ENCODE peak calls at places on chromosomes 16 and 17, in seven cellular contexts. One of them, this sample, is unnamed. For H3K9me3, the result is how much of the 10 kb centered on the place peaks cover.

GRCh38 chr17:11885051-11885450 is 112.2 kb downstream of the ZNF18 start:
- DNase-seq in GM23248: no peak
- DNase-seq in aorta: no peak
- DNase-seq in transverse colon: no peak
- DNase-seq in left lung: no peak
- DNase-seq in K562: no peak
- DNase-seq in ovary: no peak
- DNase-seq in this sample: no peak

GRCh38 chr16:75306102-75306762 is 54.8 kb upstream of the BCAR1 start:
- DNase-seq in GM23248: no peak
- DNase-seq in aorta: no peak
- DNase-seq in transverse colon: peak
- DNase-seq in left lung: no peak
- DNase-seq in K562: no peak
- DNase-seq in ovary: no peak
- DNase-seq in this sample: no peak

GRCh38 chr17:57034807-57035754 is 50.0 kb upstream of the AKAP1 start:
- DNase-seq in GM23248: no peak
- DNase-seq in aorta: no peak
- DNase-seq in transverse colon: peak
- DNase-seq in left lung: peak
- DNase-seq in K562: no peak
- DNase-seq in ovary: no peak
- DNase-seq in this sample: no peak

GRCh38 chr17:70394833-70395232 is 225.5 kb downstream of the KCNJ2 start:
- DNase-seq in GM23248: no peak
- DNase-seq in aorta: no peak
- DNase-seq in transverse colon: no peak
- DNase-seq in left lung: no peak
- DNase-seq in K562: no peak
- DNase-seq in ovary: no peak
- DNase-seq in this sample: no peak

GRCh38 chr17:32275060-32276042 is 9.7 kb downstream of the RHBDL3 start:
- DNase-seq in GM23248: peak
- DNase-seq in aorta: peak
- DNase-seq in transverse colon: no peak
- DNase-seq in left lung: peak
- DNase-seq in K562: peak
- DNase-seq in ovary: no peak
- DNase-seq in this sample: no peak

GRCh38 chr17:37050905-37051304 is 102.2 kb downstream of the AATF start:
- DNase-seq in GM23248: no peak
- DNase-seq in aorta: no peak
- DNase-seq in transverse colon: no peak
- DNase-seq in left lung: no peak
- DNase-seq in K562: no peak
- DNase-seq in ovary: no peak
- DNase-seq in this sample: no peak

GRCh38 chr17:1661045-1661444 is 11.4 kb upstream of the RILP start:
- DNase-seq in GM23248: no peak
- DNase-seq in aorta: no peak
- DNase-seq in transverse colon: no peak
- DNase-seq in left lung: no peak
- DNase-seq in K562: no peak
- DNase-seq in ovary: no peak
- DNase-seq in this sample: no peak

GRCh38 chr16:88497561-88498420 is 44.7 kb downstream of the ZFPM1 start:
- DNase-seq in GM23248: no peak
- DNase-seq in aorta: no peak
- DNase-seq in transverse colon: no peak
- DNase-seq in left lung: no peak
- DNase-seq in K562: peak
- DNase-seq in ovary: no peak
- DNase-seq in this sample: no peak

GRCh38 chr17:16493470-16494048 is 1.6 kb upstream of the LRRC75A start:
- DNase-seq in GM23248: no peak
- DNase-seq in aorta: no peak
- DNase-seq in transverse colon: no peak
- DNase-seq in left lung: no peak
- DNase-seq in K562: no peak
- DNase-seq in ovary: no peak
- DNase-seq in this sample: no peak

DNA sequence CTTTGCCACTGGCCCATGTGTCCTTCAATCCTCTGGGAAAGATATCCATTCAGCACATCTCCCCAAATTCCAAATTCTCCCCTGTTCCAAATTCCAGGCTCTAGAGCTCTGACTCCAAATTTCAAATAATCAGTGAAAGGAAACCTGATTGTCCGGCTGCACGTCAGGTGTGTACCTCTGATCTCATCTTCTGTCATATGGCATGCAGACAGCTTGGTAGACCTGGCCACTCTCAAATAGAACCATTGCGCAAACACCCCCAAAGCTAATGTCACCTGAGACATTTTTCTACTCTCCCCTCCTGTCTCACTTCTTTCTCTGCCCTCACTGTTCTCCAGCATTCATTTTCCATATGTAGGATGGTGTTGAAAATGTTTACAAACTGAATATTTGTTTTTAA is 337.0 kb upstream of the DYNLRB2 start:
- DNase-seq in GM23248: no peak
- DNase-seq in aorta: no peak
- DNase-seq in transverse colon: no peak
- DNase-seq in left lung: no peak
- DNase-seq in K562: no peak
- DNase-seq in ovary: no peak
- DNase-seq in this sample: no peak
- H3K9me3 ChIP-seq in GM23248: under half
- H3K9me3 ChIP-seq in aorta: under half
- H3K9me3 ChIP-seq in transverse colon: under half
- H3K9me3 ChIP-seq in left lung: under half
- H3K9me3 ChIP-seq in K562: under half
- H3K9me3 ChIP-seq in ovary: under half
- H3K9me3 ChIP-seq in this sample: under half

GRCh38 chr16:31542763-31543162 is 15.1 kb downstream of the AHSP start:
- DNase-seq in GM23248: no peak
- DNase-seq in aorta: no peak
- DNase-seq in transverse colon: no peak
- DNase-seq in left lung: no peak
- DNase-seq in K562: no peak
- DNase-seq in ovary: no peak
- DNase-seq in this sample: no peak

GRCh38 chr16:31536804-31537361 is 9.2 kb downstream of the AHSP start:
- DNase-seq in GM23248: no peak
- DNase-seq in aorta: no peak
- DNase-seq in transverse colon: no peak
- DNase-seq in left lung: no peak
- DNase-seq in K562: no peak
- DNase-seq in ovary: no peak
- DNase-seq in this sample: no peak

GRCh38 chr16:31537362-31537921 is 9.7 kb downstream of the AHSP start:
- DNase-seq in GM23248: no peak
- DNase-seq in aorta: no peak
- DNase-seq in transverse colon: no peak
- DNase-seq in left lung: no peak
- DNase-seq in K562: no peak
- DNase-seq in ovary: no peak
- DNase-seq in this sample: no peak

GRCh38 chr16:31535737-31536136 is 8.0 kb downstream of the AHSP start:
- DNase-seq in GM23248: no peak
- DNase-seq in aorta: no peak
- DNase-seq in transverse colon: no peak
- DNase-seq in left lung: no peak
- DNase-seq in K562: peak
- DNase-seq in ovary: no peak
- DNase-seq in this sample: no peak

GRCh38 chr16:31538199-31538598 is 10.5 kb downstream of the AHSP start:
- DNase-seq in GM23248: no peak
- DNase-seq in aorta: no peak
- DNase-seq in transverse colon: no peak
- DNase-seq in left lung: no peak
- DNase-seq in K562: no peak
- DNase-seq in ovary: no peak
- DNase-seq in this sample: no peak
- H3K9me3 ChIP-seq in GM23248: under half
- H3K9me3 ChIP-seq in aorta: under half
- H3K9me3 ChIP-seq in transverse colon: under half
- H3K9me3 ChIP-seq in left lung: under half
- H3K9me3 ChIP-seq in K562: under half
- H3K9me3 ChIP-seq in ovary: under half
- H3K9me3 ChIP-seq in this sample: under half

GRCh38 chr17:22512057-22512456 is 819.7 kb downstream of the KCNJ18 start:
- DNase-seq in GM23248: no peak
- DNase-seq in aorta: no peak
- DNase-seq in transverse colon: no peak
- DNase-seq in left lung: no peak
- DNase-seq in K562: no peak
- DNase-seq in ovary: no peak
- DNase-seq in this sample: no peak
- H3K9me3 ChIP-seq in GM23248: under half
- H3K9me3 ChIP-seq in aorta: under half
- H3K9me3 ChIP-seq in transverse colon: under half
- H3K9me3 ChIP-seq in left lung: under half
- H3K9me3 ChIP-seq in K562: under half
- H3K9me3 ChIP-seq in ovary: under half
- H3K9me3 ChIP-seq in this sample: under half

GRCh38 chr17:22503322-22503899 is 811.1 kb downstream of the KCNJ18 start:
- DNase-seq in GM23248: no peak
- DNase-seq in aorta: no peak
- DNase-seq in transverse colon: no peak
- DNase-seq in left lung: no peak
- DNase-seq in K562: no peak
- DNase-seq in ovary: no peak
- DNase-seq in this sample: no peak
- H3K9me3 ChIP-seq in GM23248: under half
- H3K9me3 ChIP-seq in aorta: under half
- H3K9me3 ChIP-seq in transverse colon: under half
- H3K9me3 ChIP-seq in left lung: under half
- H3K9me3 ChIP-seq in K562: under half
- H3K9me3 ChIP-seq in ovary: under half
- H3K9me3 ChIP-seq in this sample: under half

GRCh38 chr16:35506018-35506897 is 2046.8 kb downstream of the TP53TG3F start:
- DNase-seq in GM23248: no peak
- DNase-seq in aorta: no peak
- DNase-seq in transverse colon: no peak
- DNase-seq in left lung: no peak
- DNase-seq in K562: peak
- DNase-seq in ovary: no peak
- DNase-seq in this sample: no peak
- H3K9me3 ChIP-seq in GM23248: under half
- H3K9me3 ChIP-seq in aorta: under half
- H3K9me3 ChIP-seq in transverse colon: under half
- H3K9me3 ChIP-seq in left lung: under half
- H3K9me3 ChIP-seq in K562: under half
- H3K9me3 ChIP-seq in ovary: under half
- H3K9me3 ChIP-seq in this sample: under half

DNA sequence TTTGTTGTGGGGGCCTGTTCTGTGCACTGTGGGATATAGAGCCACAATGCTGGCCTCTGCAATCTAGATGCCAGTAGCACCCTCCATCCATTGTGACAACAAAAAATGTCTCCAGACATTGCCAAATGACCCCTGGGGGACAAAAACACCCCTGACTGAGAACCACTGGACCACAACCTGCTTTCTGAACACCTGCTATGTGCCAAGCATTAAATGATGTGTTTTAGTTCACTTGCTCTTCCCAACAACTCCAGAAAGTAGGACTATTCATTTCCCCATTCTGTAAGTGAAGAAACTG is 367.0 kb upstream of the ERCC4 start:
- DNase-seq in GM23248: no peak
- DNase-seq in aorta: no peak
- DNase-seq in transverse colon: no peak
- DNase-seq in left lung: no peak
- DNase-seq in K562: no peak
- DNase-seq in ovary: no peak
- DNase-seq in this sample: no peak
- H3K9me3 ChIP-seq in GM23248: under half
- H3K9me3 ChIP-seq in aorta: under half
- H3K9me3 ChIP-seq in transverse colon: under half
- H3K9me3 ChIP-seq in left lung: under half
- H3K9me3 ChIP-seq in K562: under half
- H3K9me3 ChIP-seq in ovary: under half
- H3K9me3 ChIP-seq in this sample: under half

GRCh38 chr17:77174928-77175720 is 34.4 kb downstream of the SEC14L1 start:
- DNase-seq in GM23248: no peak
- DNase-seq in aorta: no peak
- DNase-seq in transverse colon: no peak
- DNase-seq in left lung: no peak
- DNase-seq in K562: no peak
- DNase-seq in ovary: no peak
- DNase-seq in this sample: no peak
- H3K9me3 ChIP-seq in GM23248: under half
- H3K9me3 ChIP-seq in aorta: under half
- H3K9me3 ChIP-seq in transverse colon: under half
- H3K9me3 ChIP-seq in left lung: under half
- H3K9me3 ChIP-seq in K562: under half
- H3K9me3 ChIP-seq in ovary: under half
- H3K9me3 ChIP-seq in this sample: under half

This sample was measured in T-helper 17 cell.